ENCODE peak calls at places on chromosome 16, in four cellular contexts. Y is erythroblast, P is GM13976, A is cerebellum. T is an unnamed sample.
A peak's percentile ranks its signal among the peaks of the same experiment; 100 is the strongest.

GRCh38 chr16:19389246-19389645 is 28.4 kb upstream of the TMC5 start:
- DNase-seq in A (no peak), P (peak; percentile 55), Y (peak; percentile 74), T (no peak)

GRCh38 chr16:3983081-3983520 is 102.6 kb upstream of the CREBBP start:
- DNase-seq in A (peak; percentile 89), Y (peak; percentile 30), P (peak; percentile 85), T (peak; percentile 55)

GRCh38 chr16:2739555-2740435 is 12.6 kb upstream of the SRRM2 start:
- DNase-seq in A (no peak), P (no peak), Y (no peak), T (no peak)

GRCh38 chr16:61332461-61332860 is 703.8 kb downstream of the CDH8 start:
- DNase-seq in A (no peak), P (no peak), Y (no peak), T (no peak)

GRCh38 chr16:85556456-85557082 is 56.6 kb upstream of the GSE1 start:
- DNase-seq in P (peak; percentile 82), A (no peak), Y (peak; percentile 66), T (peak; percentile 66)

GRCh38 chr16:66374176-66374575 is 7.7 kb downstream of the CDH5 start:
- DNase-seq in A (no peak), P (no peak), Y (no peak), T (no peak)

GRCh38 chr16:70675851-70676513 is 9.9 kb downstream of the MTSS2 start:
- DNase-seq in A (no peak), Y (no peak), P (no peak), T (no peak)

GRCh38 chr16:5633845-5634440 is 536.3 kb upstream of the EEF2KMT start:
- DNase-seq in P (no peak), A (peak; percentile 32), Y (peak; percentile 18), T (peak; percentile 2)

GRCh38 chr16:13866073-13866472 is 53.9 kb upstream of the ERCC4 start:
- DNase-seq in Y (peak; percentile 59), A (no peak), P (peak; percentile 55), T (peak; percentile 79)

GRCh38 chr16:56732832-56733231 is 2.9 kb downstream of the NUP93 start:
- DNase-seq in A (no peak), P (peak; percentile 41), Y (no peak), T (no peak)

GRCh38 chr16:17271687-17272086 is 199.1 kb downstream of the XYLT1 start:
- DNase-seq in A (peak; percentile 5), Y (no peak), P (no peak), T (peak; percentile 20)

GRCh38 chr16:66296591-66296990 is 69.9 kb upstream of the CDH5 start:
- DNase-seq in Y (no peak), P (no peak), A (no peak), T (no peak)

GRCh38 chr16:77288222-77288621 is 89.0 kb downstream of the SYCE1L start:
- DNase-seq in Y (no peak), P (no peak), A (no peak), T (peak; percentile 62)

GRCh38 chr16:72202014-72202413 is 30.1 kb upstream of the PMFBP1 start:
- DNase-seq in A (no peak), Y (no peak), P (no peak), T (peak; percentile 48)

GRCh38 chr16:30747331-30747730 is 894 bp upstream of the PHKG2 start:
- DNase-seq in Y (no peak), P (no peak), A (no peak), T (peak; percentile 50)

GRCh38 chr16:70660672-70661350 is 14.5 kb downstream of the IL34 start:
- DNase-seq in A (no peak), P (peak; percentile 17), Y (no peak), T (no peak)

GRCh38 chr16:11250786-11251524 is 5.0 kb downstream of the SOCS1 start:
- DNase-seq in P (no peak), Y (no peak), A (no peak), T (no peak)

GRCh38 chr16:46690281-46691178 is 1.1 kb downstream of the ORC6 start:
- DNase-seq in Y (peak; percentile 29), P (no peak), A (no peak), T (peak; percentile 63)

GRCh38 chr16:81996664-81997529 is 14.4 kb downstream of the SDR42E1 start:
- DNase-seq in Y (no peak), P (no peak), A (no peak), T (peak; percentile 56)

GRCh38 chr16:78770353-78771091 is 671.1 kb downstream of the WWOX start:
- DNase-seq in P (peak; percentile 80), A (peak; percentile 24), Y (peak; percentile 52), T (no peak)

GRCh38 chr16:97822-98221 is 19.8 kb downstream of the MPG start:
- DNase-seq in A (no peak), Y (no peak), P (no peak), T (peak; percentile 51)

GRCh38 chr16:71846443-71846842 is 667 bp downstream of the ATXN1L start:
- DNase-seq in Y (peak; percentile 54), P (no peak), A (no peak), T (no peak)

GRCh38 chr16:77289331-77289809 is 90.2 kb downstream of the SYCE1L start:
- DNase-seq in Y (no peak), A (no peak), P (no peak), T (peak; percentile 90)

GRCh38 chr16:85557976-85558589 is 55.0 kb upstream of the GSE1 start:
- DNase-seq in P (no peak), Y (peak; percentile 26), A (no peak), T (no peak)

GRCh38 chr16:65394306-65394705 is 272.4 kb upstream of the CDH11 start:
- DNase-seq in P (no peak), A (no peak), Y (no peak), T (no peak)

GRCh38 chr16:79571753-79572544 is 28.6 kb downstream of the MAF start:
- DNase-seq in P (no peak), Y (no peak), A (no peak), T (no peak)

GRCh38 chr16:74743045-74743667 is 31.5 kb downstream of the FA2H start:
- DNase-seq in A (no peak), Y (no peak), P (no peak), T (peak; percentile 29)

GRCh38 chr16:22189473-22190168 is 16.5 kb upstream of the EEF2K start:
- DNase-seq in A (peak; percentile 72), P (peak; percentile 53), Y (peak; percentile 52), T (peak; percentile 68)

GRCh38 chr16:4051591-4051990 is 64.7 kb downstream of the ADCY9 start:
- DNase-seq in A (no peak), P (no peak), Y (no peak), T (peak; percentile 69)

GRCh38 chr16:31862761-31863160 is 10.8 kb upstream of the ZNF267 start:
- DNase-seq in Y (no peak), A (no peak), P (no peak), T (no peak)

GRCh38 chr16:21963887-21964286 is 10.7 kb downstream of the UQCRC2 start:
- DNase-seq in A (no peak), Y (no peak), P (no peak), T (no peak)

GRCh38 chr16:48102083-48103008 is 53.4 kb downstream of the ABCC12 start:
- DNase-seq in P (no peak), A (no peak), Y (no peak), T (no peak)

GRCh38 chr16:77450790-77451487 is 16.1 kb upstream of the ADAMTS18 start:
- DNase-seq in A (peak; percentile 62), Y (no peak), P (no peak), T (no peak)

T was measured in foreskin fibroblast.